ENCODE peak calls at places on chromosomes 1 and 21, in five cellular contexts. One of them, this sample, is unnamed.

GRCh38 chr1:14788065-14788464 is 189.6 kb downstream of the KAZN start:
- DNase-seq in ELF-1: no peak
- DNase-seq in GF-D8: no peak
- DNase-seq in NCI-H510A treated with DMSO at 0.1 percent for 48 hours: no peak
- DNase-seq in NCI-H345: no peak
- DNase-seq in this sample: no peak

GRCh38 chr21:35720065-35720810 is 340.1 kb downstream of the SETD4 start:
- DNase-seq in ELF-1: no peak
- DNase-seq in GF-D8: no peak
- DNase-seq in NCI-H510A treated with DMSO at 0.1 percent for 48 hours: no peak
- DNase-seq in NCI-H345: no peak
- DNase-seq in this sample: no peak

GRCh38 chr1:214021321-214021720 is 33.5 kb downstream of the PROX1 start:
- DNase-seq in ELF-1: no peak
- DNase-seq in GF-D8: no peak
- DNase-seq in NCI-H510A treated with DMSO at 0.1 percent for 48 hours: no peak
- DNase-seq in NCI-H345: no peak
- DNase-seq in this sample: no peak

GRCh38 chr21:31929548-31929947 is 56.7 kb downstream of the HUNK start:
- DNase-seq in ELF-1: peak; percentile 71
- DNase-seq in GF-D8: no peak
- DNase-seq in NCI-H510A treated with DMSO at 0.1 percent for 48 hours: peak; percentile 85
- DNase-seq in NCI-H345: no peak
- DNase-seq in this sample: no peak

GRCh38 chr1:171185064-171185463 is at the start of gene FMO2:
- DNase-seq in ELF-1: peak; percentile 10
- DNase-seq in GF-D8: no peak
- DNase-seq in NCI-H510A treated with DMSO at 0.1 percent for 48 hours: no peak
- DNase-seq in NCI-H345: no peak
- DNase-seq in this sample: no peak

GRCh38 chr1:103529746-103530145 is 4.2 kb downstream of the RNPC3 start:
- DNase-seq in ELF-1: peak; percentile 9
- DNase-seq in GF-D8: no peak
- DNase-seq in NCI-H510A treated with DMSO at 0.1 percent for 48 hours: no peak
- DNase-seq in NCI-H345: no peak
- DNase-seq in this sample: no peak

GRCh38 chr1:205304046-205304694 is 17.4 kb downstream of the NUAK2 start:
- DNase-seq in ELF-1: no peak
- DNase-seq in GF-D8: no peak
- DNase-seq in NCI-H510A treated with DMSO at 0.1 percent for 48 hours: no peak
- DNase-seq in NCI-H345: no peak
- DNase-seq in this sample: no peak

GRCh38 chr1:61472876-61473275 is 252.1 kb downstream of the TM2D1 start:
- DNase-seq in ELF-1: no peak
- DNase-seq in GF-D8: no peak
- DNase-seq in NCI-H510A treated with DMSO at 0.1 percent for 48 hours: no peak
- DNase-seq in NCI-H345: no peak
- DNase-seq in this sample: no peak

GRCh38 chr1:224504642-224505041 is 70.0 kb upstream of the WDR26 start:
- DNase-seq in ELF-1: no peak
- DNase-seq in GF-D8: no peak
- DNase-seq in NCI-H510A treated with DMSO at 0.1 percent for 48 hours: no peak
- DNase-seq in NCI-H345: no peak
- DNase-seq in this sample: no peak

GRCh38 chr1:109771712-109772657 is 8.3 kb upstream of the EPS8L3 start:
- DNase-seq in ELF-1: no peak
- DNase-seq in GF-D8: no peak
- DNase-seq in NCI-H510A treated with DMSO at 0.1 percent for 48 hours: no peak
- DNase-seq in NCI-H345: no peak
- DNase-seq in this sample: no peak

GRCh38 chr1:215710340-215710971 is 143.4 kb downstream of the KCTD3 start:
- DNase-seq in ELF-1: peak; percentile 43
- DNase-seq in GF-D8: peak; percentile 3
- DNase-seq in NCI-H510A treated with DMSO at 0.1 percent for 48 hours: peak; percentile 64
- DNase-seq in NCI-H345: peak; percentile 72
- DNase-seq in this sample: no peak

GRCh38 chr1:88935522-88936222 is 44.3 kb upstream of the GTF2B start:
- DNase-seq in ELF-1: no peak
- DNase-seq in GF-D8: no peak
- DNase-seq in NCI-H510A treated with DMSO at 0.1 percent for 48 hours: peak; percentile 87
- DNase-seq in NCI-H345: peak; percentile 66
- DNase-seq in this sample: peak; percentile 25

This sample was measured in T-helper 1 cell.